ENCODE peak calls at places on chromosomes 5 and 9, in ten cellular contexts. O is right lobe of liver, D is NT2/D1, F is ovary, A is testis, G is gastrocnemius medialis, Q is AG09309, J is SK-N-SH, P is astrocyte of the cerebellum, K is pancreas. M is an unnamed sample.

GRCh38 chr5:85576666-85577065 is 1041.1 kb upstream of the COX7C start:
- DNase-seq in J (no peak), A (no peak), D (no peak), Q (no peak), O (no peak), P (no peak), G (no peak), K (no peak), F (no peak), M (no peak)

GRCh38 chr9:89593776-89594427 is 10.9 kb upstream of the GADD45G start:
- DNase-seq in J (no peak), K (peak), O (peak), P (no peak), D (peak), A (peak), Q (no peak), F (no peak), G (no peak), M (peak)

GRCh38 chr5:96548941-96549340 is 113.2 kb upstream of the CAST start:
- DNase-seq in K (no peak), G (no peak), D (no peak), F (no peak), P (no peak), O (no peak), J (peak), A (no peak), Q (peak), M (no peak)

GRCh38 chr5:168356592-168356991 is 65.1 kb downstream of the WWC1 start:
- DNase-seq in P (no peak), O (no peak), J (no peak), K (no peak), G (no peak), A (no peak), D (no peak), F (no peak), Q (no peak), M (no peak)

GRCh38 chr5:76801159-76801802 is 17.5 kb upstream of the F2RL1 start:
- DNase-seq in J (no peak), K (no peak), F (no peak), O (no peak), Q (peak), P (peak), G (peak), D (no peak), A (no peak), M (no peak)

GRCh38 chr5:142803428-142804111 is 33.4 kb downstream of the ARHGAP26 start:
- DNase-seq in A (no peak), J (no peak), Q (no peak), K (no peak), F (no peak), G (peak), O (no peak), P (no peak), D (no peak), M (peak)

GRCh38 chr5:173575985-173576384 is 40.5 kb downstream of the BOD1 start:
- DNase-seq in O (no peak), Q (no peak), A (no peak), P (no peak), K (no peak), G (no peak), D (no peak), J (no peak), F (no peak), M (no peak)

GRCh38 chr5:181186902-181187499 is 18.0 kb downstream of the TRIM7 start:
- DNase-seq in D (no peak), J (no peak), O (no peak), K (no peak), Q (no peak), A (no peak), F (no peak), P (no peak), G (no peak), M (no peak)

GRCh38 chr5:81513982-81514381 is 120.0 kb upstream of the ACOT12 start:
- DNase-seq in K (no peak), G (no peak), J (no peak), Q (no peak), F (no peak), D (no peak), O (no peak), A (no peak), P (no peak), M (no peak)

GRCh38 chr9:125960631-125961030 is 213.5 kb downstream of the PBX3 start:
- DNase-seq in Q (no peak), A (no peak), O (no peak), K (no peak), D (no peak), F (no peak), J (no peak), P (no peak), G (no peak), M (no peak)

GRCh38 chr5:96936431-96937221 is 746 bp downstream of the LNPEP start:
- DNase-seq in D (no peak), G (peak), A (peak), J (peak), P (no peak), K (peak), O (peak), Q (no peak), F (no peak), M (peak)

GRCh38 chr5:72237415-72237814 is 82.6 kb downstream of the MRPS27 start:
- DNase-seq in K (no peak), O (no peak), G (no peak), D (no peak), Q (no peak), P (no peak), J (no peak), F (no peak), A (no peak), M (no peak)

GRCh38 chr9:13841801-13842462 is 472.0 kb downstream of the NFIB start:
- DNase-seq in Q (no peak), G (peak), J (no peak), O (no peak), P (no peak), F (no peak), K (no peak), A (no peak), D (no peak), M (peak)

GRCh38 chr5:15834596-15835245 is 334.7 kb downstream of the FBXL7 start:
- DNase-seq in D (peak), J (no peak), Q (peak), A (no peak), P (peak), G (no peak), K (no peak), F (no peak), O (no peak), M (no peak)

GRCh38 chr5:132025403-132025971 is 14.0 kb upstream of the ACSL6 start:
- DNase-seq in K (no peak), J (no peak), P (no peak), O (no peak), G (no peak), F (no peak), D (no peak), A (no peak), Q (no peak), M (no peak)

GRCh38 chr9:20683351-20684034 is 566 bp upstream of the FOCAD start:
- DNase-seq in J (peak), Q (peak), A (peak), G (peak), P (peak), F (peak), K (peak), O (peak), D (no peak), M (peak)

GRCh38 chr9:37369671-37370070 is 52.8 kb upstream of the GRHPR start:
- DNase-seq in P (no peak), K (no peak), J (no peak), F (no peak), Q (no peak), O (no peak), A (no peak), D (no peak), G (no peak), M (no peak)
- H3K4me3 ChIP-seq in P (no peak), K (no peak), J (no peak), F (no peak), Q (no peak), O (no peak), A (no peak), D (no peak), G (no peak), M (no peak)

DNA sequence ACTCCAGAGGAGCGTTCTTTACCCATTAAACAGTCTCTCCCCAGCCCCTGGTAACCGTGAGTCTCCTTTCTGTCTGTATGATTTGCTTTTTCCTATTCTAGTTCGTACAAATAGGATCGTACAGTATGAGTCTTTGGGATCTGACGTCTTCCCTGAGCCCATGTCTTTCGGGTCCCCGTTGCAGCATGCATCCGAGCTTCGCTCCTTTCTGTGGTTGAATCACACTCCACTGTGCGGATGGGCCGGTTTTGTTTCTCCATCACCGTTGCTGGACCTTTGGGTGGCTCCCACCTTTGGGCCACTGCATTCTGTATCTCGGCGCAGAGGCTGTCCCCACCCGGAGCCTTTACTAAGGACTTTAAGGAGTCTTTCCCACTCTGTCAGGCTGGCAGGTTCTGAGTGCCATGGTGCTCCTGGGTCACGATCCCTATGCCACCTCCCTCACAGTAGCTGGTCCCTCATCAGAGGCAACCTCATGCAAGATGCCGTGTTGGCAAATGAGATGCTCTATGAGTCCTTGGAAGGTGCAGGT is 145.7 kb upstream of the COL5A1 start:
- DNase-seq in A (no peak), O (no peak), Q (no peak), J (no peak), F (no peak), K (no peak), G (no peak), D (no peak), P (no peak), M (no peak)
- H3K4me3 ChIP-seq in A (no peak), O (no peak), Q (no peak), J (no peak), F (no peak), K (no peak), G (no peak), D (no peak), P (no peak), M (no peak)

DNA sequence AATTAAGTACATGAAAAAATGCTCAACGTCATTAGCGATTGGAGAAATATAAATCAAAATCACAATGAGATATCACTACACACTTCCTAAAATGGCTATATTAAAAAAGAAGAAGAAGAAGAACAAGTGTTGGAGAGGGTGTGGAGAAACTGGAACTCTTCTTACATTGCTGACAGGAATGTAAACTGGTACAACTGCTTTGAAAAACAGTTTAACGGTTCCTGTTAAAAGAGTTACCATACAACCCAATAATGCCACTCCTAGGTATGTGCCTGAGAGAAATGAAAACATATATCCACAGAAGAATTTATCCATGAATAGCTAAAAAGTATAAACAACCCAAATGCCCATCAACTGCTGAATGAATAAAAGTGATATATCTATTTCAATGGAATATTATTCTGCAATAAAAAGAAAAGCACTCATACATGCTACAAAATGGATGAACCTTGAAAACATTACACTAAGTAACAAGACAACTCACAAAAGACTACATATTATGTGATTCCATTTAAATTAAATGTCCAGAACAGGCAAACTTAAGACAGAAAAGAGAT is 9.0 kb downstream of the FEM1C start:
- DNase-seq in A (no peak), K (no peak), F (no peak), D (no peak), J (no peak), Q (no peak), O (no peak), P (no peak), G (no peak), M (no peak)
- H3K4me3 ChIP-seq in A (no peak), K (no peak), F (no peak), D (no peak), J (no peak), Q (no peak), O (no peak), P (no peak), G (no peak), M (no peak)

GRCh38 chr9:84667571-84668203 is 1.8 kb upstream of the NTRK2 start:
- DNase-seq in D (no peak), F (peak), Q (no peak), J (peak), G (no peak), O (no peak), P (no peak), K (peak), A (peak), M (no peak)
- H3K4me3 ChIP-seq in D (peak), F (peak), Q (no peak), J (peak), G (peak), O (peak), P (peak), K (peak), A (peak), M (peak)

DNA sequence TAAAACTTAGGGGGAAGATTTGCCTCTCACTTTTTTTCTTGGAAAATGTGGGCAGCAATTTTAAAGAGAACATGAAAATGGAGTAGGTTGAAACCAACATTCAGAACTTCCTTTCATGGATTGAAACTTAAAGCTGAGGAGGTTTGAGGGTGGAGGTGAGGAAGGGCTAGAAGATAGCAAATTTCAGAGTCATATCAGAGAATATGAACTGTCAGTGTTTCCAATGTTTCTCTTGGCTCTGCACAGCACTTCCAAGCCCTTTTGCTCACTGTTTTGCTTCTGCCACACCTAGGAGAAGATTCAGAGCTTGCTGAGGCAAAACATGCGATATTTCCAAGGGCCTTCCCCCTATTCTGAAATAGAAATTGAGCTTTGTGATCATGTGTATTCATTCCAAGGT is 281.0 kb downstream of the AOPEP start:
- DNase-seq in K (no peak), A (no peak), D (no peak), F (no peak), O (no peak), G (no peak), J (no peak), Q (no peak), P (no peak), M (no peak)
- H3K4me3 ChIP-seq in K (peak), A (peak), D (no peak), F (peak), O (peak), G (peak), J (peak), Q (peak), P (peak), M (peak)

GRCh38 chr5:178113141-178113787 is at the start of gene N4BP3:
- DNase-seq in K (peak), D (peak), A (peak), O (peak), J (peak), P (no peak), F (peak), Q (no peak), G (no peak), M (peak)
- H3K4me3 ChIP-seq in K (peak), D (peak), A (peak), O (peak), J (peak), P (peak), F (peak), Q (peak), G (peak), M (peak)

DNA sequence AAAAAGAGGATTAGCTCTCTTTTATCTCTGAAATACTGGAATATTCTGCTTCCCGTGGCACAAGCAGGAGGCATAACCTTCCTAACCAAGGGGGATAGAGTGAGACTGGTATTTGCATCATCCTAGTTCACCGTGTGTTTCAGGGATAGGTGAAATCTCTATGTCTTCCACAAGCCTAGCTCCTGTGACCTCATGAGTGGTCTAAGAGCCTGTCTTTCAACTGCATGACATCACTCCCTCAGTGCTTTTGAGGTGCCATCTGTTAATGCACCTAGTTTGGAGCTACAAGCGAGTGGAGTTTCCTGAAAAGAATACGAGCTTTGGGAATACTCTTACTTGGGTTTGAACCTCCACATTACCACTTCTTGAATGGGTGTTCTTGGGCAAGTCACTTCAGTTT is 181.8 kb downstream of the PAPPA start:
- DNase-seq in J (no peak), G (no peak), F (no peak), P (no peak), A (no peak), K (no peak), D (no peak), Q (no peak), O (no peak), M (no peak)
- H3K4me3 ChIP-seq in J (no peak), G (no peak), F (no peak), P (no peak), A (no peak), K (no peak), D (no peak), Q (no peak), O (no peak), M (no peak)

GRCh38 chr9:124008855-124009834 is 2.4 kb upstream of the LHX2 start:
- DNase-seq in G (no peak), F (no peak), J (no peak), O (no peak), Q (no peak), D (no peak), K (no peak), A (no peak), P (no peak), M (no peak)
- H3K4me3 ChIP-seq in G (peak), F (no peak), J (no peak), O (no peak), Q (peak), D (peak), K (no peak), A (peak), P (no peak), M (peak)

DNA sequence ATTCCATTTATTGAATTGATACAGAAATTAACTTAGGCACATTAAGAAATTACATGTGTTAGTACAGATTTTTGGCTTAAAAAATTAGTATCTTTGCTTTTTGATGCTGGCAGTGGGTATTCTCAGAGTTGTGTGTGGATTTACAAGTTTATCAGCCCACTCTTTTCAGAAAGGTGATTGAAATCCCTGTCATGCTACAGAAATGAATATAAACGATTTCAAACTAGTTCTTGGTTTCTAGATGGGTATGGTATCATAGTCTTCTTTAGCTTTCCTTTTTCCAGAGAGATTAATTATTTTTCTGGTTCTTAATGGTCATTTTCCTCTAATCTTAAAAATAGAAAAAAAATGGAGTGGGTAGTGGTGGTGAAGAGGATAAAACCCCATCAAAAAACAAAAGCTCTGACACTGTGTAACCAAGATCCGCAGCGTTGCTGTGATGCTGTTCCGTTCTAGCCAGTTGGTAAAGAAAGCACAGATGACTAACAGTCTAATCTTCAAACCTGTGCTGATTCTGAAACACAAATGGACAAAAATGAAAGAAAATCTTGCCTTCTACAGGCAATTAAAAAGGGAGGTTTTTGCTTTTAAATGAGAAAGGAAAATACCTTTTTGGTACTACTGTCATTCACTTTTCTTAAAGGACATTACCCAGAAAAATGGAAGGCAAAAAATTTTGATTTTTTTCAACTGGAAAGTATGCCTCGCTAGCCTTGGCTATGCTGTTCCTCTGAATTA is 5.2 kb downstream of the LRRTM2 start:
- DNase-seq in G (no peak), Q (no peak), A (no peak), P (no peak), F (no peak), O (no peak), J (no peak), K (no peak), D (no peak), M (no peak)
- H3K4me3 ChIP-seq in G (no peak), Q (no peak), A (no peak), P (no peak), F (no peak), O (no peak), J (no peak), K (no peak), D (no peak), M (no peak)

GRCh38 chr5:120463991-120464626 is at the start of gene PRR16:
- DNase-seq in G (peak), F (peak), K (peak), J (peak), D (no peak), Q (no peak), A (peak), P (no peak), O (peak), M (peak)

GRCh38 chr5:120465281-120465961 is 1.3 kb downstream of the PRR16 start:
- DNase-seq in D (no peak), F (no peak), J (peak), K (peak), Q (peak), P (no peak), O (peak), A (peak), G (peak), M (peak)

GRCh38 chr5:120466337-120467006 is 2.4 kb downstream of the PRR16 start:
- DNase-seq in Q (no peak), F (no peak), G (no peak), D (no peak), A (no peak), J (no peak), K (no peak), O (no peak), P (no peak), M (no peak)

GRCh38 chr5:120464627-120465280 is 654 bp downstream of the PRR16 start:
- DNase-seq in P (no peak), Q (peak), K (peak), G (peak), A (peak), D (no peak), F (no peak), O (peak), J (peak), M (peak)

DNA sequence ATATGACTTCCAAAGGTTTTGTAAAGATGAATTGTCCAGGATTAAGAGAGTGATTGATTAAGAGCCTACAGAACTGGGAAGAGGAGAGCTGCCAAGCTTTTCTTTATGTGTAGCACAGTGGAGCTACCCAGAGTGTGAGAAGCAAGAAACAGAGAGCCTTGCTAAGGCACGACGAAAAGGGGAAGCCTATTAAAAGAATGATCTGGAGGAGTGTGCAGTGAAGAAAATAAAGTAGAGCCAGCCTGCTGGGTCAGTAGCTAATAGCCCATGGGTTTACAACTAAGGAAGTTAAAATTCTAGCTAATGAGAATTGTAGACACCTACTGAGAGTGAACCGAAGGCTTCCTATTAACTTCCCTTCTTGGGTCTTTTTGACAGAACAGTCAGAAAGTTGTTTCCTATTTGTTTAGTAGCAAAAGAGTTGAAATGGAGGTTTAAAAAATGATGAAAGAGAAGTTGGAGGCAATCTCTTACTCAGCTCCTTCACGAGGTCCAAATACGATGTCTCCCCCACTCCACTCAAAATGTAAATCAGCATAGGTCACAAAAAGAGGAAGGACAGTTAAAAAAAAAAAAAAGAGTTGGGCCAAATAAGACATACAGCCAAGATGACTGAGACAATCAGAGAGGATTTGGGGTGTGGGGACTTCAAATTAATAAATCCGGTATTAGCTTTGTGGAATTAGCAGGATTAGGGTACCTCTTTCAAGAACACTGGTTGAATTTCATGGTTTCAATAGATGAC is 902 bp upstream of the PRR16 start:
- DNase-seq in F (no peak), D (no peak), O (no peak), Q (no peak), A (no peak), J (no peak), G (no peak), K (no peak), P (no peak), M (no peak)
- H3K4me3 ChIP-seq in F (peak), D (no peak), O (no peak), Q (peak), A (peak), J (peak), G (peak), K (no peak), P (peak), M (peak)